ENCODE peak calls at places on chromosomes 12 and 14, in four cellular contexts. One of them, this sample, is unnamed.

GRCh38 chr14:101939771-101940170 is 24.6 kb upstream of the DYNC1H1 start:
- DNase-seq in RWPE1: no peak
- DNase-seq in fibroblast of mammary gland: no peak
- DNase-seq in dorsolateral prefrontal cortex: no peak
- DNase-seq in this sample: no peak

GRCh38 chr12:92416385-92416812 is 270.8 kb upstream of the BTG1 start:
- DNase-seq in fibroblast of mammary gland: no peak
- DNase-seq in dorsolateral prefrontal cortex: no peak
- DNase-seq in RWPE1: no peak
- DNase-seq in this sample: no peak

GRCh38 chr14:99460793-99461192 is 19.9 kb downstream of the SETD3 start:
- DNase-seq in RWPE1: no peak
- DNase-seq in fibroblast of mammary gland: no peak
- DNase-seq in dorsolateral prefrontal cortex: no peak
- DNase-seq in this sample: no peak

GRCh38 chr12:58931518-58931917 is 11.2 kb upstream of the LRIG3 start:
- DNase-seq in dorsolateral prefrontal cortex: no peak
- DNase-seq in fibroblast of mammary gland: no peak
- DNase-seq in RWPE1: no peak
- DNase-seq in this sample: no peak

GRCh38 chr14:105858676-105859025 is 332.3 kb downstream of the TMEM121 start:
- DNase-seq in fibroblast of mammary gland: no peak
- DNase-seq in RWPE1: no peak
- DNase-seq in dorsolateral prefrontal cortex: peak
- DNase-seq in this sample: no peak

GRCh38 chr14:74510211-74510931 is 16.8 kb downstream of the ISCA2 start:
- DNase-seq in dorsolateral prefrontal cortex: peak
- DNase-seq in RWPE1: no peak
- DNase-seq in fibroblast of mammary gland: peak
- DNase-seq in this sample: peak

GRCh38 chr14:99718811-99719192 is 34.7 kb downstream of the CYP46A1 start:
- DNase-seq in fibroblast of mammary gland: no peak
- DNase-seq in dorsolateral prefrontal cortex: no peak
- DNase-seq in RWPE1: no peak
- DNase-seq in this sample: no peak

GRCh38 chr12:64796205-64796845 is 28.1 kb upstream of the TBC1D30 start:
- DNase-seq in fibroblast of mammary gland: peak
- DNase-seq in RWPE1: peak
- DNase-seq in dorsolateral prefrontal cortex: no peak
- DNase-seq in this sample: peak

GRCh38 chr12:123150804-123151678 is at the start of gene PITPNM2:
- DNase-seq in fibroblast of mammary gland: peak
- DNase-seq in RWPE1: peak
- DNase-seq in dorsolateral prefrontal cortex: no peak
- DNase-seq in this sample: peak
- TF ChIP-seq CTCF in fibroblast of mammary gland: no peak
- TF ChIP-seq CTCF in RWPE1: peak
- TF ChIP-seq CTCF in dorsolateral prefrontal cortex: no peak
- TF ChIP-seq CTCF in this sample: no peak

GRCh38 chr12:120620624-120621023 is 19.8 kb upstream of the CABP1 start:
- DNase-seq in dorsolateral prefrontal cortex: no peak
- DNase-seq in RWPE1: peak
- DNase-seq in fibroblast of mammary gland: no peak
- DNase-seq in this sample: no peak

GRCh38 chr12:120630139-120630895 is 10.1 kb upstream of the CABP1 start:
- DNase-seq in RWPE1: no peak
- DNase-seq in fibroblast of mammary gland: no peak
- DNase-seq in dorsolateral prefrontal cortex: peak
- DNase-seq in this sample: no peak

GRCh38 chr12:120631097-120631496 is 9.3 kb upstream of the CABP1 start:
- DNase-seq in dorsolateral prefrontal cortex: no peak
- DNase-seq in RWPE1: no peak
- DNase-seq in fibroblast of mammary gland: no peak
- DNase-seq in this sample: no peak

GRCh38 chr12:120628919-120629318 is 11.5 kb upstream of the CABP1 start:
- DNase-seq in dorsolateral prefrontal cortex: no peak
- DNase-seq in fibroblast of mammary gland: no peak
- DNase-seq in RWPE1: no peak
- DNase-seq in this sample: peak

GRCh38 chr12:120625557-120626419 is 14.6 kb upstream of the CABP1 start:
- DNase-seq in dorsolateral prefrontal cortex: no peak
- DNase-seq in RWPE1: peak
- DNase-seq in fibroblast of mammary gland: no peak
- DNase-seq in this sample: no peak
- TF ChIP-seq CTCF in dorsolateral prefrontal cortex: no peak
- TF ChIP-seq CTCF in RWPE1: no peak
- TF ChIP-seq CTCF in fibroblast of mammary gland: peak
- TF ChIP-seq CTCF in this sample: peak

GRCh38 chr12:14811486-14811885 is 2.5 kb downstream of the SMCO3 start:
- DNase-seq in fibroblast of mammary gland: no peak
- DNase-seq in dorsolateral prefrontal cortex: no peak
- DNase-seq in RWPE1: no peak
- DNase-seq in this sample: no peak
- TF ChIP-seq CTCF in fibroblast of mammary gland: no peak
- TF ChIP-seq CTCF in dorsolateral prefrontal cortex: no peak
- TF ChIP-seq CTCF in RWPE1: no peak
- TF ChIP-seq CTCF in this sample: no peak

DNA sequence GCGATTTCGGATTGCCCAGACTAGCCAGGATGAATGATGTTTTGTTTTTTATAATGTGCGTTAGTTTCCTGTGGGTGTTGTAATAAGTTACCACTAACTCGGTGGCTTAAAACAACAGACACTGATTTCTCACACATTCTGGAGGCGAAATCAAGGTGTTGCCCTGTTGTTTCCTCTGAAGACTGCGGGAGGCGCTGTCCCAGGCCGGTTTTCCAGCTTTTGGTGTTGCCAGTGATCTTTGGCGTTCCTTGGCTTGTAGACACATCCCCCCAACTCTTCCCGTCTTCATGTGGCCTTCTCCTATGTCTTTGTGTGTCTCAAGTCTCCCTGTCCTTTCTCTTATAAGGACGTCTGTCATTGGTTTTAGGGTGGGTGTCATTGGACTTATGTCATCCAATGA is 267.7 kb downstream of the AACS start:
- DNase-seq in fibroblast of mammary gland: no peak
- DNase-seq in RWPE1: no peak
- DNase-seq in dorsolateral prefrontal cortex: no peak
- DNase-seq in this sample: no peak
- TF ChIP-seq CTCF in fibroblast of mammary gland: peak
- TF ChIP-seq CTCF in RWPE1: no peak
- TF ChIP-seq CTCF in dorsolateral prefrontal cortex: no peak
- TF ChIP-seq CTCF in this sample: peak

This sample was measured in neural crest cell.